ENCODE peak calls at places on chromosome 7, in eight cellular contexts. Y is BJ, T is fibroblast of lung, W is Peyer's patch, H is GM23338, B is nephron progenitor cell, Z is epithelial cell of esophagus, V is GM12865. S is an unnamed sample.

GRCh38 chr7:83835424-83835823 is 186.5 kb upstream of the SEMA3E start:
- DNase-seq in Y (no peak), T (peak), W (no peak), H (no peak), B (no peak), Z (no peak), V (no peak), S (no peak)

GRCh38 chr7:30997316-30997715 is 33.6 kb downstream of the GHRHR start:
- DNase-seq in Y (no peak), T (no peak), W (no peak), H (no peak), B (no peak), Z (no peak), V (no peak), S (no peak)

GRCh38 chr7:2929321-2930201 is 85.5 kb upstream of the GNA12 start:
- DNase-seq in Y (no peak), T (no peak), W (peak), H (no peak), B (no peak), Z (no peak), V (no peak), S (no peak)

GRCh38 chr7:108002726-108003590 is at the start of gene LAMB1:
- DNase-seq in Y (no peak), T (peak), W (peak), H (peak), B (peak), Z (peak), V (no peak), S (peak)

GRCh38 chr7:45863715-45864114 is 9.2 kb downstream of the CCDC201 start:
- DNase-seq in Y (no peak), T (no peak), W (no peak), H (peak), B (no peak), Z (no peak), V (no peak), S (peak)

GRCh38 chr7:22582860-22583640 is 83.1 kb upstream of the STEAP1B start:
- DNase-seq in Y (peak), T (peak), W (no peak), H (peak), B (no peak), Z (peak), V (no peak), S (no peak)

GRCh38 chr7:96088579-96088978 is 233.3 kb downstream of the SLC25A13 start:
- DNase-seq in Y (no peak), T (peak), W (no peak), H (no peak), B (no peak), Z (peak), V (no peak), S (no peak)

GRCh38 chr7:52639126-52639525 is 396.3 kb upstream of the POM121L12 start:
- DNase-seq in Y (no peak), T (no peak), W (no peak), H (peak), B (no peak), Z (no peak), V (no peak), S (no peak)

GRCh38 chr7:138752568-138753518 is 45.0 kb upstream of the TMEM213 start:
- DNase-seq in Y (no peak), T (no peak), W (peak), H (peak), B (no peak), Z (peak), V (peak), S (no peak)

GRCh38 chr7:36300696-36301350 is 88.8 kb upstream of the ANLN start:
- DNase-seq in Y (no peak), T (no peak), W (peak), H (no peak), B (no peak), Z (no peak), V (no peak), S (no peak)

GRCh38 chr7:66380285-66380888 is 175.3 kb downstream of the TPST1 start:
- DNase-seq in Y (no peak), T (peak), W (no peak), H (no peak), B (no peak), Z (peak), V (no peak), S (no peak)

GRCh38 chr7:95269640-95270039 is 54.7 kb downstream of the PON1 start:
- DNase-seq in Y (no peak), T (no peak), W (no peak), H (no peak), B (no peak), Z (no peak), V (no peak), S (no peak)

GRCh38 chr7:27160546-27161213 is 4.2 kb upstream of the HOXA7 start:
- DNase-seq in Y (no peak), T (peak), W (peak), H (peak), B (peak), Z (peak), V (peak), S (peak)

GRCh38 chr7:101816499-101817030 is 861 bp upstream of the CUX1 start:
- DNase-seq in Y (no peak), T (peak), W (peak), H (no peak), B (peak), Z (peak), V (peak), S (peak)

GRCh38 chr7:1243964-1244416 is 11.3 kb downstream of the UNCX start:
- DNase-seq in Y (no peak), T (no peak), W (no peak), H (peak), B (peak), Z (no peak), V (no peak), S (no peak)

GRCh38 chr7:157228864-157229422 is 90.2 kb downstream of the UBE3C start:
- DNase-seq in Y (no peak), T (peak), W (no peak), H (peak), B (peak), Z (peak), V (peak), S (peak)

GRCh38 chr7:104156842-104157277 is 51.0 kb downstream of the ORC5 start:
- DNase-seq in Y (no peak), T (peak), W (no peak), H (peak), B (no peak), Z (peak), V (peak), S (no peak)

GRCh38 chr7:96823274-96823673 is 113.6 kb upstream of the SEM1 start:
- DNase-seq in Y (no peak), T (peak), W (no peak), H (no peak), B (no peak), Z (peak), V (no peak), S (no peak)

DNA sequence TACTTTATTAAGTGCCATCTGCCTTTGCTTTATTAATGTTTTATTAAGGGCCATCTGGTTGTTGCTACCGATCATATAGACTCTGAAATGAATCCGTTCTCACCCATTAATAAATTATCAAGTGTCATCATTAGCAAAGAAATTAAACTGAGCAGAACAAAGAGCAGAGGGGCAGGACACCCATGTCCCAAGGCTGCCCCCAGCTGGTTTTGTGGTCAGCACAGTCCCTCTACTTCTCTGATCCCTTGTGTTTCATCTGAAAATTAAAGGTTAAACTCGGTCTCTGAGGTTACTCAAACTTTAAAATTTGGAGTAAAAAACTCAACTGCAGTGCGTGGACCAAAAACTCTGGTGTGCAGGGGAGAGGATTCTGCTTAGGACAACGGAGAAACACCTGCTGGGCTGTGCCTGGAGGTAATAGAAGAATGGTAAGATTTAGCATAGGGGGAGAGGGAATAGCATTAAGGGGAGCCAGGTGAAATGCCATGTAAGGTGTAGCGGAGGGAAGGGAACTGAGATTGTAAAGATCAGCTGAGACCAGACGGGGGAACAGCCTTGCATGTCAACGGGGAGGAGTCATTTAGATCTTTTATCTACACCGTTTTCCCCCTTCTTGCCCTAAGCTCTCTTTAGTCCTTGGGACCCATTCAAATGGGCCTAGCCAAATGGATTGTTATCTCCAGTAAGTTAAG is 10.8 kb upstream of the GSDME start:
- DNase-seq in Y (no peak), T (no peak), W (no peak), H (peak), B (no peak), Z (no peak), V (no peak), S (no peak)
- TF ChIP-seq CTCF in Y (peak), T (no peak), W (no peak), H (peak), B (no peak), Z (no peak), V (no peak), S (no peak)

DNA sequence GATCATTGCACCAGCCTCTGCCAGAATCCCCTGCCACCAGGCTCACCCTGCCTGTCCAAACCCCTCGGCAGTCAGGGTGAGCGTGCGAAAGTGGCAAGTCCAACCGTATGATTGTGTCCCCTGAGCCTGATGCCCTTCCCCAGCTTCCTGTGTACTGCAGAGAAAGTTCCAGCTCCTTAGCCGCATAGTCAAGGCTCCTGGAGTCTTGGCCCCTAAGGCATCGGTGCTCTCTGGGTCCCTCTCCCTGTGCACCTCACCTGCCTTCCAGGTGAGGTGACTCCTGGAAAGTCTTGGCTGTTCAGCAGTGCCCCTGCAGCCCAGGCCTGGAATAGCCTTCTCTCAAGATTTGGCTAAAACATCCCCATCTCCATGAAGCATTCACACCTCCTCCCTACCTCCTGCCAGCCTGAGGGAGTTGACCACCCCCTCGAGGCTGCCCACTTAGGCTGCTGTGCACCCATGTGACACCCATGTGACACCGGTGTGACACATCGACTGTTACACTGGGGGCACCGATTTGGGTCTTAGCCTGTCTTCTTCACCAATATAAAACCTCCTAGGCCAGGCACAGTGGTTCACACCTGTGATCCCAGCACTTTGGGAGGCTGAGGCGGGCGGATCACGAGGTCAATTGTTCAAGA is 56.2 kb upstream of the ELN start:
- DNase-seq in Y (no peak), T (no peak), W (no peak), H (peak), B (no peak), Z (peak), V (no peak), S (no peak)
- TF ChIP-seq CTCF in Y (peak), T (no peak), W (peak), H (peak), B (no peak), Z (peak), V (no peak), S (no peak)

GRCh38 chr7:98826811-98827231 is 43.0 kb downstream of the TMEM130 start:
- DNase-seq in Y (no peak), T (peak), W (no peak), H (peak), B (no peak), Z (no peak), V (no peak), S (no peak)
- TF ChIP-seq CTCF in Y (peak), T (no peak), W (no peak), H (no peak), B (no peak), Z (peak), V (no peak), S (no peak)

DNA sequence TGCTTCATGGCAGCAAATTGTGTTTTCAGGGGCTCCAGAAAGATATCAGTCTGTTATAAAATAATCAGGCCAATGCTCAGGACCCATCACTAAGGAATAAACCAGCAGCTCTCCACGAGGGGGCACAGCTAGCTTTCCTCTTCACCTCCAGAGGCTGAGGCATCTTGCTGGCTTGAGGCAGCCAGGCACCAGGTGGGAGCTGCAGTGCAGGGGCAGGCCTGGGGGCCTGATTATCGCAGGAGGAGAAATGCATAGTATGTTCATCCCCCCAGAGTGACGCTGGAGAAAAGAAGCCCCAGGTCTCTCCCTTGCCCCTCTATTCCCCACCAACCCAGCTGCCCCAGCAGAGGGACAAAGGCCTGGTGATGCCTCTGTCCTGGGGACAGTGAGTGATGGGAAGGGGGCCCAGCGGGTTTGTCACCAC is 128.3 kb upstream of the FAM20C start:
- DNase-seq in Y (no peak), T (peak), W (no peak), H (peak), B (peak), Z (peak), V (peak), S (peak)
- TF ChIP-seq CTCF in Y (peak), T (peak), W (peak), H (peak), B (peak), Z (peak), V (peak), S (no peak)

GRCh38 chr7:37918526-37918925 is 1.9 kb upstream of the SFRP4 start:
- DNase-seq in Y (no peak), T (no peak), W (no peak), H (peak), B (no peak), Z (no peak), V (no peak), S (no peak)

GRCh38 chr7:37920305-37920618 is 178 bp upstream of the EPDR1 start:
- DNase-seq in Y (no peak), T (no peak), W (no peak), H (no peak), B (no peak), Z (no peak), V (no peak), S (no peak)

GRCh38 chr7:37921340-37921805 is 933 bp downstream of the EPDR1 start:
- DNase-seq in Y (no peak), T (no peak), W (no peak), H (peak), B (no peak), Z (no peak), V (peak), S (peak)

GRCh38 chr7:37921876-37922275 is 1.4 kb downstream of the EPDR1 start:
- DNase-seq in Y (no peak), T (no peak), W (no peak), H (no peak), B (no peak), Z (no peak), V (no peak), S (no peak)

GRCh38 chr7:37920619-37921339 is at the start of gene EPDR1:
- DNase-seq in Y (no peak), T (no peak), W (peak), H (peak), B (peak), Z (peak), V (peak), S (peak)
- TF ChIP-seq CTCF in Y (peak), T (no peak), W (peak), H (no peak), B (no peak), Z (peak), V (peak), S (peak)

GRCh38 chr7:151880688-151881087 is 3.8 kb upstream of the PRKAG2 start:
- DNase-seq in Y (no peak), T (no peak), W (peak), H (no peak), B (no peak), Z (no peak), V (no peak), S (no peak)

GRCh38 chr7:151877911-151878835 is 1.3 kb upstream of the PRKAG2 start:
- DNase-seq in Y (no peak), T (no peak), W (peak), H (no peak), B (peak), Z (no peak), V (no peak), S (no peak)

GRCh38 chr7:151875862-151876111 is 1.1 kb downstream of the PRKAG2 start:
- DNase-seq in Y (no peak), T (peak), W (no peak), H (peak), B (no peak), Z (peak), V (no peak), S (no peak)

GRCh38 chr7:151876112-151876898 is 610 bp downstream of the PRKAG2 start:
- DNase-seq in Y (no peak), T (peak), W (peak), H (peak), B (peak), Z (peak), V (peak), S (peak)

GRCh38 chr7:151876899-151877777 is at the start of gene PRKAG2:
- DNase-seq in Y (no peak), T (peak), W (peak), H (peak), B (peak), Z (peak), V (peak), S (peak)
- TF ChIP-seq CTCF in Y (no peak), T (no peak), W (peak), H (no peak), B (no peak), Z (no peak), V (no peak), S (no peak)

S was measured in endothelial cell.